ENCODE peak calls at places on chromosome 21, in six cellular contexts. D, P, W, O, T and Z are unnamed samples.

GRCh38 chr21:44988607-44989537 is 49.0 kb downstream of the SLX9 start:
- DNase-seq in D (peak; percentile 71), P (no peak), W (no peak), O (peak; percentile 2), T (no peak), Z (no peak)

GRCh38 chr21:27570306-27570868 is 603.5 kb upstream of the ADAMTS5 start:
- DNase-seq in D (peak; percentile 75), P (no peak), W (no peak), O (no peak), T (peak; percentile 69), Z (no peak)

GRCh38 chr21:39041815-39042214 is 141.4 kb downstream of the PSMG1 start:
- DNase-seq in D (no peak), P (no peak), W (no peak), O (no peak), T (no peak), Z (no peak)

GRCh38 chr21:43718872-43719747 is at the start of gene PDXK:
- DNase-seq in D (peak; percentile 93), P (peak; percentile 49), W (peak; percentile 46), O (peak; percentile 70), T (peak; percentile 84), Z (peak; percentile 88)

GRCh38 chr21:29342394-29342957 is 43.8 kb downstream of the BACH1 start:
- DNase-seq in D (peak; percentile 86), P (no peak), W (no peak), O (no peak), T (peak; percentile 63), Z (no peak)

GRCh38 chr21:17402885-17403477 is 109.9 kb upstream of the CXADR start:
- DNase-seq in D (no peak), P (no peak), W (no peak), O (no peak), T (no peak), Z (no peak)

GRCh38 chr21:20943476-20944085 is 54.6 kb upstream of the NCAM2 start:
- DNase-seq in D (no peak), P (no peak), W (no peak), O (no peak), T (no peak), Z (no peak)

GRCh38 chr21:28480091-28480869 is 512.4 kb downstream of the LTN1 start:
- DNase-seq in D (no peak), P (no peak), W (no peak), O (no peak), T (no peak), Z (no peak)

GRCh38 chr21:26072891-26073615 is 97.5 kb downstream of the APP start:
- DNase-seq in D (no peak), P (no peak), W (no peak), O (no peak), T (no peak), Z (no peak)

GRCh38 chr21:42983102-42983501 is 8.7 kb downstream of the PKNOX1 start:
- DNase-seq in D (no peak), P (no peak), W (no peak), O (no peak), T (no peak), Z (no peak)

GRCh38 chr21:34745557-34746255 is 76.9 kb downstream of the CLIC6 start:
- DNase-seq in D (peak; percentile 75), P (peak; percentile 16), W (peak; percentile 77), O (peak; percentile 12), T (peak; percentile 72), Z (peak; percentile 48)

GRCh38 chr21:45406801-45407628 is 2.0 kb downstream of the COL18A1 start:
- DNase-seq in D (peak; percentile 72), P (no peak), W (no peak), O (no peak), T (no peak), Z (no peak)

GRCh38 chr21:45596704-45597318 is 46.7 kb upstream of the PCBP3 start:
- DNase-seq in D (peak; percentile 74), P (peak; percentile 72), W (peak; percentile 48), O (peak; percentile 79), T (peak; percentile 64), Z (peak; percentile 88)

GRCh38 chr21:33481314-33481943 is 1.7 kb upstream of the TMEM50B start:
- DNase-seq in D (no peak), P (no peak), W (no peak), O (no peak), T (no peak), Z (no peak)

GRCh38 chr21:25689226-25689625 is 45.5 kb downstream of the ATP5PF start:
- DNase-seq in D (no peak), P (no peak), W (no peak), O (no peak), T (no peak), Z (no peak)

GRCh38 chr21:29287383-29287782 is 11.3 kb upstream of the BACH1 start:
- DNase-seq in D (no peak), P (no peak), W (no peak), O (no peak), T (no peak), Z (no peak)

GRCh38 chr21:34243562-34243961 is 120.2 kb upstream of the KCNE2 start:
- DNase-seq in D (no peak), P (no peak), W (peak; percentile 19), O (no peak), T (no peak), Z (peak; percentile 39)

GRCh38 chr21:44456207-44456914 is 1.1 kb downstream of the LRRC3 start:
- DNase-seq in D (peak; percentile 63), P (no peak), W (no peak), O (no peak), T (no peak), Z (no peak)

GRCh38 chr21:29075706-29076447 is 2.4 kb upstream of the CCT8 start:
- DNase-seq in D (no peak), P (no peak), W (peak; percentile 61), O (no peak), T (no peak), Z (no peak)

GRCh38 chr21:35476616-35477395 is 427.7 kb upstream of the RUNX1 start:
- DNase-seq in D (no peak), P (no peak), W (no peak), O (no peak), T (no peak), Z (no peak)

GRCh38 chr21:42406846-42407245 is 3.1 kb downstream of the UBASH3A start:
- DNase-seq in D (no peak), P (no peak), W (no peak), O (no peak), T (no peak), Z (no peak)

GRCh38 chr21:7952648-7953047 is 2568.7 kb upstream of the TPTE start:
- DNase-seq in D (no peak), P (no peak), W (no peak), O (no peak), T (no peak), Z (no peak)

GRCh38 chr21:7951854-7952519 is 2569.4 kb upstream of the TPTE start:
- DNase-seq in D (no peak), P (no peak), W (no peak), O (no peak), T (no peak), Z (no peak)

GRCh38 chr21:7953058-7953457 is 2568.3 kb upstream of the TPTE start:
- DNase-seq in D (no peak), P (no peak), W (no peak), O (no peak), T (no peak), Z (no peak)

GRCh38 chr21:7957713-7958064 is 2563.7 kb upstream of the TPTE start:
- DNase-seq in D (no peak), P (no peak), W (no peak), O (no peak), T (no peak), Z (no peak)
- H3K9me3 ChIP-seq in D (peaks cover 69% of the 10 kb centered on the region), P (peaks cover 33% of the 10 kb centered on the region), W (peaks cover 67% of the 10 kb centered on the region), O (peaks cover 60% of the 10 kb centered on the region), T (no peaks in the 10 kb centered on the region), Z (peaks cover 45% of the 10 kb centered on the region)

GRCh38 chr21:30430170-30430655 is at the start of gene KRTAP13-4:
- DNase-seq in D (no peak), P (no peak), W (no peak), O (no peak), T (no peak), Z (no peak)

GRCh38 chr21:30436986-30437385 is 3.1 kb upstream of the KRTAP15-1 start:
- DNase-seq in D (no peak), P (no peak), W (no peak), O (no peak), T (no peak), Z (no peak)

GRCh38 chr21:30439975-30440374 is at the start of gene KRTAP15-1:
- DNase-seq in D (no peak), P (no peak), W (no peak), O (no peak), T (no peak), Z (no peak)

DNA sequence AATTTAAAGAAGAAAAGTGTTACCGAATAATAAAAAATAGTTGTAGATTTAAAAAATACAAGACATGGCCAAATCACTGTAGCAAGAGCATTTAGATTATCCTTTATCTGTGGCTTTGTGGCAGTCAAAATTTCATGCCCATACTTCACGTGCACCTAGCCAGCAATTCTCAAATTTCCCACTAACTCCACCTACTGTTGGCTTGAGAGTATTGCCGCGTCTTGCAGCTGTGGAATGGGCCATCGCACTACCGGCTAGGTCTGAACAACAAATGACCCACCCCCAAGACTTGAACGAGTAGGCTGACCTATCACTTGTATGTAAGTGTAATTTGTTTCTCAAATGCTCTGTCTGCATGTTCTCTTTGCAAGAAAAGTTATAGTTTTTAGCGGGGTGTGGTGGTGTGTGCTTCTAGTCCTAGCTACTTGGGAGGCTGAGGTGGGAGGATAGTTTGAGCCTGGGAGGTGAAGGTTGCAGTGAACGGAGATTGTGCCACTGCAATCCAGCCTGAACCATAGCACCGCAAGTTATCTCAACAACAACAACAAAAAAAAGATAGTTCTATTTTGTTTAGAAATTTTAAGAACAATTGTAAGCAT is 4.1 kb downstream of the KRTAP13-4 start:
- DNase-seq in D (no peak), P (no peak), W (no peak), O (no peak), T (no peak), Z (peak; percentile 39)
- TF ChIP-seq CTCF in D (peak; percentile 59), P (peak; percentile 34), W (peak; percentile 48), O (no peak), T (peak; percentile 49), Z (peak; percentile 84)

GRCh38 chr21:18620421-18620820 is 216.8 kb upstream of the TMPRSS15 start:
- DNase-seq in D (no peak), P (no peak), W (no peak), O (no peak), T (no peak), Z (no peak)

GRCh38 chr21:18622383-18622782 is 218.8 kb upstream of the TMPRSS15 start:
- DNase-seq in D (no peak), P (no peak), W (no peak), O (no peak), T (no peak), Z (no peak)

GRCh38 chr21:18614327-18614726 is 210.7 kb upstream of the TMPRSS15 start:
- DNase-seq in D (no peak), P (no peak), W (no peak), O (no peak), T (no peak), Z (no peak)

GRCh38 chr21:18617291-18617690 is 213.7 kb upstream of the TMPRSS15 start:
- DNase-seq in D (no peak), P (no peak), W (no peak), O (no peak), T (no peak), Z (no peak)
- H3K9me3 ChIP-seq in D (no peaks in the 10 kb centered on the region), P (no peaks in the 10 kb centered on the region), W (peaks cover 13% of the 10 kb centered on the region), O (no peaks in the 10 kb centered on the region), T (no peaks in the 10 kb centered on the region), Z (no peaks in the 10 kb centered on the region)

DNA sequence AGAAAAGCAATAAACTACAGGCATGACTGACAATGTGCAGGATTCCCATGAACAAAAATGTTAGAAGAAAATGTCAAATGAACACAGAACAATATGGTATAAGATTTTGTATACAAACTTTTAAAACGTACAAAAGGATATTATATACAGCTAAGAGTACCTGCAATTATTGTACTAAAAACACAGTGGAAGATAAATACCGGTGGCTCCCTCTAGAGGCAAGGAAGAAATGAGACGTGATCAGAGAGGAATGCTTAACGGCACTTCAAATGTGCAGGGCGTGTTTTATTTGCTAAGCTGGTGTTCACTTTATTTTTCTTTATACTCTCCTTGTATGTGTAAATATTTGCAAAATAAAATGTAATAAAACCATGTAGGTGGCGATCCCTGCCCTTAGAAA is 191.8 kb upstream of the SAMSN1 start:
- DNase-seq in D (no peak), P (no peak), W (peak; percentile 37), O (peak; percentile 34), T (peak; percentile 34), Z (peak; percentile 46)
- TF ChIP-seq CTCF in D (peak; percentile 16), P (peak; percentile 85), W (peak; percentile 62), O (peak; percentile 75), T (peak; percentile 40), Z (peak; percentile 43)